ENCODE peak calls at places on chromosomes 13 and 19, in five cellular contexts. X is H1, M is fibroblast of lung, B is body of pancreas, Q is lung. G is an unnamed sample.

GRCh38 chr19:12064266-12065099 is at the start of gene ZNF844:
- DNase-seq in X (peak; percentile 99), M (peak; percentile 85), B (peak; percentile 99), Q (peak; percentile 98), G (peak; percentile 99)

GRCh38 chr13:27476943-27477681 is 26.7 kb upstream of the MTIF3 start:
- DNase-seq in X (no peak), M (peak; percentile 5), B (peak; percentile 47), Q (no peak), G (no peak)

GRCh38 chr13:98775386-98775785 is 22.9 kb upstream of the SLC15A1 start:
- DNase-seq in X (no peak), M (no peak), B (no peak), Q (no peak), G (no peak)

GRCh38 chr13:99655351-99656091 is 154.2 kb downstream of the TM9SF2 start:
- DNase-seq in X (no peak), M (peak; percentile 90), B (no peak), Q (no peak), G (no peak)

GRCh38 chr19:4108767-4109625 is 14.9 kb downstream of the MAP2K2 start:
- DNase-seq in X (no peak), M (no peak), B (no peak), Q (no peak), G (no peak)

GRCh38 chr19:32223595-32224370 is 121.6 kb upstream of the ZNF507 start:
- DNase-seq in X (no peak), M (no peak), B (no peak), Q (peak; percentile 16), G (no peak)

GRCh38 chr19:46634045-46634655 is 1.9 kb downstream of the GNG8 start:
- DNase-seq in X (peak; percentile 98), M (peak; percentile 73), B (peak; percentile 95), Q (peak; percentile 90), G (peak; percentile 69)

GRCh38 chr13:34011552-34012085 is 193.7 kb downstream of the RFC3 start:
- DNase-seq in X (no peak), M (no peak), B (peak; percentile 17), Q (no peak), G (no peak)

GRCh38 chr19:44051654-44052402 is at the start of gene ZNF223:
- DNase-seq in X (peak; percentile 89), M (peak; percentile 93), B (peak; percentile 97), Q (peak; percentile 96), G (peak; percentile 85)

GRCh38 chr19:30696514-30696913 is 324.3 kb downstream of the ZNF536 start:
- DNase-seq in X (peak; percentile 82), M (no peak), B (peak; percentile 77), Q (no peak), G (no peak)

GRCh38 chr13:30000373-30000770 is 150.0 kb upstream of the UBL3 start:
- DNase-seq in X (no peak), M (no peak), B (no peak), Q (no peak), G (no peak)

GRCh38 chr19:17873661-17874422 is 2.1 kb downstream of the SLC5A5 start:
- DNase-seq in X (peak; percentile 91), M (no peak), B (peak; percentile 51), Q (no peak), G (no peak)

GRCh38 chr19:5308471-5309437 is 31.9 kb downstream of the PTPRS start:
- DNase-seq in X (no peak), M (peak; percentile 91), B (peak; percentile 88), Q (peak; percentile 72), G (peak; percentile 55)

GRCh38 chr13:113953561-113953960 is 20.3 kb downstream of the C13orf46 start:
- DNase-seq in X (no peak), M (no peak), B (no peak), Q (no peak), G (no peak)

GRCh38 chr13:51562011-51562671 is 22.1 kb upstream of the WDFY2 start:
- DNase-seq in X (no peak), M (no peak), B (no peak), Q (no peak), G (no peak)

GRCh38 chr19:47232422-47233211 is 1.6 kb upstream of the BBC3 start:
- DNase-seq in X (no peak), M (peak; percentile 79), B (no peak), Q (no peak), G (no peak)

GRCh38 chr13:25080773-25081172 is 15.2 kb upstream of the PABPC3 start:
- DNase-seq in X (no peak), M (no peak), B (no peak), Q (no peak), G (no peak)

GRCh38 chr13:28268800-28269223 is 130.5 kb downstream of the PAN3 start:
- DNase-seq in X (no peak), M (no peak), B (no peak), Q (no peak), G (no peak)

GRCh38 chr13:112229445-112229844 is 146.7 kb upstream of the SPACA7 start:
- DNase-seq in X (no peak), M (no peak), B (no peak), Q (no peak), G (no peak)

GRCh38 chr13:99686157-99686572 is 184.9 kb downstream of the TM9SF2 start:
- DNase-seq in X (peak; percentile 52), M (peak; percentile 46), B (peak; percentile 79), Q (no peak), G (no peak)

GRCh38 chr13:99269627-99270252 is 11.6 kb upstream of the GPR18 start:
- DNase-seq in X (no peak), M (peak; percentile 56), B (no peak), Q (no peak), G (no peak)

GRCh38 chr19:34124828-34125227 is 47.5 kb upstream of the LSM14A start:
- DNase-seq in X (no peak), M (no peak), B (peak; percentile 23), Q (no peak), G (no peak)

GRCh38 chr13:24131749-24132148 is 28.8 kb upstream of the SPATA13 start:
- DNase-seq in X (no peak), M (no peak), B (no peak), Q (no peak), G (no peak)

GRCh38 chr13:21006141-21007005 is 55.0 kb downstream of the LATS2 start:
- DNase-seq in X (no peak), M (no peak), B (no peak), Q (no peak), G (no peak)

DNA sequence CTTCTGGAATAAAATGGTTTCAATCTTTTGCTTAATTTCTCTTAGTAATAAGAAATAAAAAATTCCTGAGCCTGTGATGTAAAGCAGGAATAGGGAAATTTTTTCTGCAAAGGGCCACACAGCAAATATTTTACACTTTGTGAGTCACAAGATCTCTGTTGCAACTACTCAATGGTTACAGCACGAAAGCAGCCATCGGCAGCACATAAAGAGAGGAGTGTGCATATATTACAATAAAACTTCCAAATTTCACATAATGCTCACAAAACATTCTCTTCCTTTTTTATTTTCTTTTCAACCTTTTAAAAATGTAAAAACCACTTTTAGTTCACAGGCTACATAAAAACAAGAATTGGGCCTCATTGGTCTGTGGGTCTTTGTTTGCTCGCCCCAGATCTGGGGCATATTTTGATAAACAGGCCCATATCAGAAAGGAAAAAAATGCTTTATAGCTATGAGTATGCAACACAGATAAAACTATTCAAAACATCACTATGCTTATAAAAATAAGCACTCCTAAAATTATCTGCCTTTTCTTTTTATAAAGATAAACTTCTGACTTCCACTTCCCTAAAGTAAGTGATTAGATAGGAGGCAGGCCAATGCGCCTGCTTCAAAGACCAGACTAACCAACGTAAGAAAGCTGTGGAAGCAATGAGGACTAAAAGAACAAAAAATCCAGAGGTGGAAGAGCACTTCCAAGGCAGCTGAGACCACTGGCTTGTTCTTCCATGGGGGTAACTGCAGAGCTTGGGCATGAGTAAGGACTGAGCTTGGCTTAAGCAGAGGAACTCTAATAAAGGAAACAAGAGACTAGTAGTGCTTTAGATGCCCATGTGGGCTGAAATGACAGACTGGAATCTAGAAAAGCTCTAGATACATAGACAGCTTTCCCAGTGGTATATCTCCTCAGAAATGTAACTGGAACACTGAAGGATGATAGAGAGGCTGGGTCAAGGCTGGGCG is 26.4 kb downstream of the MYCBP2 start:
- DNase-seq in X (no peak), M (peak; percentile 75), B (no peak), Q (no peak), G (no peak)
- H3K4me1 ChIP-seq in X (peaks cover 6% of the 10 kb centered on the region), M (peaks cover 8% of the 10 kb centered on the region), B (peaks cover 18% of the 10 kb centered on the region), Q (peaks cover 9% of the 10 kb centered on the region), G (peaks cover 65% of the 10 kb centered on the region)

DNA sequence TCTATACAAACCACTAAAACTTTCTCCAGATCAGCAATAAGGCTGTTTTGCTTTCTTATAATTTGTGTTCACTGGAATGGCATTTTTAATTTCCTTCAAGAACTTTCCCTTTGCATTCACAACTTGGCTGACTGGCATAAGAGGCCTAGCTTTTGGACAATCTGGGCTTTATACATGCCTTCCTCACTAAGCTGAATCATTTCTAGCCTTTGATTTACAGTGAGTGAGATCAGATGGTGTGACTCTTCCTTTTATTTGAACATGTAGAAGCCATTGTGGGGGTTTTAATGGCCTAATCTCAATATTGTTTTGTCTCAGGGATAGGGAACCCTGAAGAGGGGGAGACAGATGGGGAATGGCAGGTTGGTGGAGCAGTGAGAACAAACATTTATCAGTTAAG is 82.7 kb downstream of the FOXO1 start:
- DNase-seq in X (no peak), M (no peak), B (no peak), Q (no peak), G (no peak)
- H3K27ac ChIP-seq in X (no peak overlapping the region), M (no peak overlapping the region), B (no peak overlapping the region), Q (no peak overlapping the region), G (no peak overlapping the region)

DNA sequence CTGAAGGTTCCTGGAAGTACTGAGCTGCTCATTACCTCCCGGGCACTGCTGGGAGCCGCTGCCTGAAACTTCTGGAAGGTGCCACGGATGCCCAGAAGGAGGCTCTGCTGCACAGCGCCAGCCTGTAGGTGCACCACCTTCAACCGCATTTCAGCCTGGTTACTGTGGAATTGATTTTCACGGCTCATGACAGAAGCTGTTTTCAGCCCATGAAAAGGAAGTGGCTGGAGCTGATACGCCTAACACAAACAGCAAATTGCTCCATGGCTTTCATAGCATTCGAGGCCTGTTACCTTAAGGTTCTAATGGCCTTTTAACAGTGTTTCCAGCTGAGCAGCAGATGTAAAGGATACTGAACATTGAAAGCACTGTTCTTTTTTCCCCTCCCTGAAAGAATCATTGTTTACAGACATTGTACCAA is 22.0 kb downstream of the GPC6 start:
- DNase-seq in X (no peak), M (peak; percentile 79), B (peak; percentile 85), Q (no peak), G (no peak)
- TF ChIP-seq CTCF in X (peak; percentile 73), M (peak; percentile 6), B (peak; percentile 13), Q (no peak), G (no peak)

GRCh38 chr19:10112037-10112751 is 701 bp downstream of the P2RY11 start:
- DNase-seq in X (no peak), M (no peak), B (no peak), Q (no peak), G (no peak)

GRCh38 chr19:10110972-10111317 is 548 bp upstream of the P2RY11 start:
- DNase-seq in X (no peak), M (no peak), B (no peak), Q (no peak), G (no peak)

GRCh38 chr19:10110076-10110971 is 1.2 kb upstream of the P2RY11 start:
- DNase-seq in X (no peak), M (no peak), B (no peak), Q (no peak), G (no peak)

GRCh38 chr19:10112895-10113591 is 1.6 kb downstream of the P2RY11 start:
- DNase-seq in X (peak; percentile 94), M (peak; percentile 23), B (peak; percentile 71), Q (no peak), G (no peak)

DNA sequence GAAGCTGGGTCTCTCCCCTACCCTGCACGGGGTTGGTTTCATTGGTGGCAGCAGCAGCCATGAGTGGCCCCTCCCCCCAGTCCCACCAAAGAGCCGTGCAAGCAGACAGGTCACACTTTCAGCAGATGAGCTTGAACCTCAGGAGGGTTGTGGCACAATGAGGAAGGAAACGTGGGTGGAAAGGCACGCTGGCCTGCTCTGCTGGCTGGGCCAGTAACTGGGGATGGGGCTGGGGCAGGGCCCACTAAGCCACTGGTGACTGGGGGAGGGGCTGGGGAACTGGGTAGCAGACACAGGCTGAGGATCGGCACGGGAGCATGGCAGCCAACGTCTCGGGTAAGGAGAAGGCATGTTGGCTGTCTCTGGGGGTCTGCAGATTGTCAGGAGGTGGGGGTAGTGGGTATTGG is at the start of gene P2RY11:
- DNase-seq in X (no peak), M (no peak), B (no peak), Q (no peak), G (no peak)
- H3K4me1 ChIP-seq in X (no peaks in the 10 kb centered on the region), M (peaks cover 8% of the 10 kb centered on the region), B (peaks cover 29% of the 10 kb centered on the region), Q (peaks cover 4% of the 10 kb centered on the region), G (peaks cover 11% of the 10 kb centered on the region)